ENCODE peak calls at places on chromosome 10, in nine cellular contexts. One of them, this sample, is unnamed.

GRCh38 chr10:86688398-86688921 is 20.1 kb downstream of the LDB3 start:
- DNase-seq in brain microvascular endothelial cell: peak
- DNase-seq in HFF-Myc: no peak
- DNase-seq in HepG2: peak
- DNase-seq in SK-N-SH: peak
- DNase-seq in bronchial epithelial cell: peak
- DNase-seq in mucosa of descending colon: peak
- DNase-seq in right atrium auricular region: peak
- DNase-seq in choroid plexus epithelial cell: peak
- DNase-seq in this sample: peak

GRCh38 chr10:72746606-72747357 is 54.8 kb downstream of the MCU start:
- DNase-seq in SK-N-SH: no peak
- DNase-seq in choroid plexus epithelial cell: no peak
- DNase-seq in HFF-Myc: no peak
- DNase-seq in right atrium auricular region: no peak
- DNase-seq in bronchial epithelial cell: no peak
- DNase-seq in HepG2: no peak
- DNase-seq in brain microvascular endothelial cell: no peak
- DNase-seq in mucosa of descending colon: no peak
- DNase-seq in this sample: no peak

GRCh38 chr10:94803307-94803706 is 40.8 kb downstream of the CYP2C19 start:
- DNase-seq in bronchial epithelial cell: no peak
- DNase-seq in HFF-Myc: no peak
- DNase-seq in choroid plexus epithelial cell: no peak
- DNase-seq in SK-N-SH: no peak
- DNase-seq in right atrium auricular region: no peak
- DNase-seq in HepG2: no peak
- DNase-seq in mucosa of descending colon: no peak
- DNase-seq in brain microvascular endothelial cell: no peak
- DNase-seq in this sample: no peak

GRCh38 chr10:13953371-13953770 is 366.6 kb downstream of the PRPF18 start:
- DNase-seq in HepG2: no peak
- DNase-seq in SK-N-SH: no peak
- DNase-seq in mucosa of descending colon: no peak
- DNase-seq in HFF-Myc: no peak
- DNase-seq in right atrium auricular region: no peak
- DNase-seq in brain microvascular endothelial cell: peak
- DNase-seq in choroid plexus epithelial cell: no peak
- DNase-seq in bronchial epithelial cell: peak
- DNase-seq in this sample: no peak

GRCh38 chr10:26557641-26558014 is 119.5 kb downstream of the APBB1IP start:
- DNase-seq in mucosa of descending colon: no peak
- DNase-seq in choroid plexus epithelial cell: no peak
- DNase-seq in HFF-Myc: no peak
- DNase-seq in HepG2: no peak
- DNase-seq in right atrium auricular region: no peak
- DNase-seq in brain microvascular endothelial cell: peak
- DNase-seq in bronchial epithelial cell: no peak
- DNase-seq in SK-N-SH: no peak
- DNase-seq in this sample: no peak

GRCh38 chr10:109931153-109931552 is 7.8 kb upstream of the XPNPEP1 start:
- DNase-seq in choroid plexus epithelial cell: no peak
- DNase-seq in HepG2: no peak
- DNase-seq in mucosa of descending colon: no peak
- DNase-seq in brain microvascular endothelial cell: no peak
- DNase-seq in bronchial epithelial cell: no peak
- DNase-seq in SK-N-SH: no peak
- DNase-seq in right atrium auricular region: peak
- DNase-seq in HFF-Myc: no peak
- DNase-seq in this sample: no peak

GRCh38 chr10:65570143-65571010 is 1355.5 kb upstream of the LRRTM3 start:
- DNase-seq in brain microvascular endothelial cell: peak
- DNase-seq in HFF-Myc: peak
- DNase-seq in right atrium auricular region: no peak
- DNase-seq in mucosa of descending colon: peak
- DNase-seq in bronchial epithelial cell: peak
- DNase-seq in SK-N-SH: peak
- DNase-seq in HepG2: peak
- DNase-seq in choroid plexus epithelial cell: peak
- DNase-seq in this sample: peak

GRCh38 chr10:67107670-67108069 is 181.8 kb downstream of the LRRTM3 start:
- DNase-seq in HepG2: no peak
- DNase-seq in bronchial epithelial cell: no peak
- DNase-seq in mucosa of descending colon: no peak
- DNase-seq in right atrium auricular region: no peak
- DNase-seq in HFF-Myc: no peak
- DNase-seq in SK-N-SH: no peak
- DNase-seq in brain microvascular endothelial cell: no peak
- DNase-seq in choroid plexus epithelial cell: no peak
- DNase-seq in this sample: no peak

GRCh38 chr10:24097771-24098207 is 111.1 kb upstream of the KIAA1217 start:
- DNase-seq in choroid plexus epithelial cell: no peak
- DNase-seq in mucosa of descending colon: no peak
- DNase-seq in brain microvascular endothelial cell: no peak
- DNase-seq in bronchial epithelial cell: no peak
- DNase-seq in HFF-Myc: no peak
- DNase-seq in right atrium auricular region: no peak
- DNase-seq in HepG2: peak
- DNase-seq in SK-N-SH: no peak
- DNase-seq in this sample: no peak

GRCh38 chr10:110612073-110612472 is 32.1 kb upstream of the RBM20 start:
- DNase-seq in right atrium auricular region: no peak
- DNase-seq in HepG2: no peak
- DNase-seq in bronchial epithelial cell: no peak
- DNase-seq in brain microvascular endothelial cell: no peak
- DNase-seq in SK-N-SH: no peak
- DNase-seq in HFF-Myc: no peak
- DNase-seq in mucosa of descending colon: no peak
- DNase-seq in choroid plexus epithelial cell: no peak
- DNase-seq in this sample: no peak

GRCh38 chr10:68073631-68074403 is 1.3 kb downstream of the HERC4 start:
- DNase-seq in choroid plexus epithelial cell: peak
- DNase-seq in HFF-Myc: no peak
- DNase-seq in SK-N-SH: no peak
- DNase-seq in right atrium auricular region: no peak
- DNase-seq in HepG2: no peak
- DNase-seq in brain microvascular endothelial cell: no peak
- DNase-seq in mucosa of descending colon: no peak
- DNase-seq in bronchial epithelial cell: peak
- DNase-seq in this sample: no peak

DNA sequence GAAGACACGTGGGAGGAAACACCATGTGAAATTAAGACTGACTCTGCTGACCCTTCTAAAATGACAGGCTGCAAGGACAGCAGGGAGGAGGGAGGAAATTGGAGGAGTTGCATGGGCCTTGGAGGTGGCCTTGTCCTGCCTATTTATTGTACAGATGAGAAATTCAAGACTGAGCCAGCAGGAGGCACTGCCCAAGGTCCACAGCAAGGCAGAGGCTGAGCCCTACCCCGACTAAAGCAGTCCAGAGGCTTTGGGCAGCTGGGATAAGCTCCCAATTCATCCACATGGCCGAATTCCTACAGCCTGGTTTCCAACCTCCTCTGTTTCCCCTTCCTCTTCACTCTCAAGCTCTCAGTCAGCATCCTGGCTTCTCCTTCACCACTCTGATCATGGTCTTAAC is 215.9 kb upstream of the ZMIZ1 start:
- DNase-seq in SK-N-SH: no peak
- DNase-seq in right atrium auricular region: no peak
- DNase-seq in HepG2: no peak
- DNase-seq in brain microvascular endothelial cell: no peak
- DNase-seq in choroid plexus epithelial cell: peak
- DNase-seq in bronchial epithelial cell: peak
- DNase-seq in HFF-Myc: no peak
- DNase-seq in mucosa of descending colon: peak
- DNase-seq in this sample: peak
- TF ChIP-seq CTCF in SK-N-SH: peak
- TF ChIP-seq CTCF in right atrium auricular region: no peak
- TF ChIP-seq CTCF in HepG2: peak
- TF ChIP-seq CTCF in brain microvascular endothelial cell: peak
- TF ChIP-seq CTCF in choroid plexus epithelial cell: peak
- TF ChIP-seq CTCF in bronchial epithelial cell: peak
- TF ChIP-seq CTCF in HFF-Myc: peak
- TF ChIP-seq CTCF in mucosa of descending colon: peak
- TF ChIP-seq CTCF in this sample: peak

GRCh38 chr10:103969857-103970627 is 3.1 kb downstream of the SLK start:
- DNase-seq in HepG2: no peak
- DNase-seq in HFF-Myc: no peak
- DNase-seq in bronchial epithelial cell: no peak
- DNase-seq in mucosa of descending colon: no peak
- DNase-seq in brain microvascular endothelial cell: no peak
- DNase-seq in SK-N-SH: no peak
- DNase-seq in choroid plexus epithelial cell: no peak
- DNase-seq in right atrium auricular region: no peak
- DNase-seq in this sample: no peak

GRCh38 chr10:103966671-103967432 is at the start of gene SLK:
- DNase-seq in right atrium auricular region: peak
- DNase-seq in HepG2: peak
- DNase-seq in choroid plexus epithelial cell: peak
- DNase-seq in brain microvascular endothelial cell: peak
- DNase-seq in SK-N-SH: peak
- DNase-seq in mucosa of descending colon: peak
- DNase-seq in bronchial epithelial cell: peak
- DNase-seq in HFF-Myc: no peak
- DNase-seq in this sample: peak

GRCh38 chr10:103967433-103968142 is 648 bp downstream of the SLK start:
- DNase-seq in brain microvascular endothelial cell: no peak
- DNase-seq in HFF-Myc: no peak
- DNase-seq in HepG2: no peak
- DNase-seq in choroid plexus epithelial cell: no peak
- DNase-seq in bronchial epithelial cell: no peak
- DNase-seq in SK-N-SH: peak
- DNase-seq in right atrium auricular region: no peak
- DNase-seq in mucosa of descending colon: peak
- DNase-seq in this sample: peak

GRCh38 chr10:103969436-103969835 is 2.5 kb downstream of the SLK start:
- DNase-seq in choroid plexus epithelial cell: no peak
- DNase-seq in bronchial epithelial cell: no peak
- DNase-seq in brain microvascular endothelial cell: no peak
- DNase-seq in HFF-Myc: no peak
- DNase-seq in mucosa of descending colon: no peak
- DNase-seq in HepG2: no peak
- DNase-seq in right atrium auricular region: no peak
- DNase-seq in SK-N-SH: no peak
- DNase-seq in this sample: no peak

GRCh38 chr10:103968441-103969391 is 1.8 kb downstream of the SLK start:
- DNase-seq in HepG2: no peak
- DNase-seq in HFF-Myc: no peak
- DNase-seq in SK-N-SH: no peak
- DNase-seq in brain microvascular endothelial cell: no peak
- DNase-seq in mucosa of descending colon: no peak
- DNase-seq in right atrium auricular region: no peak
- DNase-seq in bronchial epithelial cell: no peak
- DNase-seq in choroid plexus epithelial cell: no peak
- DNase-seq in this sample: no peak
- H3K4me3 ChIP-seq in HepG2: peak
- H3K4me3 ChIP-seq in HFF-Myc: peak
- H3K4me3 ChIP-seq in SK-N-SH: peak
- H3K4me3 ChIP-seq in brain microvascular endothelial cell: peak
- H3K4me3 ChIP-seq in mucosa of descending colon: peak
- H3K4me3 ChIP-seq in right atrium auricular region: peak
- H3K4me3 ChIP-seq in bronchial epithelial cell: peak
- H3K4me3 ChIP-seq in choroid plexus epithelial cell: peak
- H3K4me3 ChIP-seq in this sample: no peak

GRCh38 chr10:29532256-29532878 is 102.4 kb downstream of the SVIL start:
- DNase-seq in mucosa of descending colon: no peak
- DNase-seq in choroid plexus epithelial cell: no peak
- DNase-seq in bronchial epithelial cell: no peak
- DNase-seq in HFF-Myc: no peak
- DNase-seq in HepG2: no peak
- DNase-seq in right atrium auricular region: no peak
- DNase-seq in SK-N-SH: no peak
- DNase-seq in brain microvascular endothelial cell: no peak
- DNase-seq in this sample: no peak

GRCh38 chr10:29530112-29530976 is 104.4 kb downstream of the SVIL start:
- DNase-seq in right atrium auricular region: no peak
- DNase-seq in mucosa of descending colon: no peak
- DNase-seq in HFF-Myc: no peak
- DNase-seq in brain microvascular endothelial cell: no peak
- DNase-seq in bronchial epithelial cell: no peak
- DNase-seq in choroid plexus epithelial cell: no peak
- DNase-seq in HepG2: no peak
- DNase-seq in SK-N-SH: no peak
- DNase-seq in this sample: no peak

GRCh38 chr10:29525762-29526161 is 109.0 kb downstream of the SVIL start:
- DNase-seq in bronchial epithelial cell: no peak
- DNase-seq in brain microvascular endothelial cell: no peak
- DNase-seq in SK-N-SH: no peak
- DNase-seq in HFF-Myc: no peak
- DNase-seq in choroid plexus epithelial cell: no peak
- DNase-seq in HepG2: no peak
- DNase-seq in mucosa of descending colon: no peak
- DNase-seq in right atrium auricular region: no peak
- DNase-seq in this sample: no peak

GRCh38 chr10:29533046-29533445 is 101.7 kb downstream of the SVIL start:
- DNase-seq in bronchial epithelial cell: no peak
- DNase-seq in HFF-Myc: no peak
- DNase-seq in mucosa of descending colon: no peak
- DNase-seq in choroid plexus epithelial cell: no peak
- DNase-seq in right atrium auricular region: no peak
- DNase-seq in HepG2: no peak
- DNase-seq in brain microvascular endothelial cell: no peak
- DNase-seq in SK-N-SH: no peak
- DNase-seq in this sample: no peak

DNA sequence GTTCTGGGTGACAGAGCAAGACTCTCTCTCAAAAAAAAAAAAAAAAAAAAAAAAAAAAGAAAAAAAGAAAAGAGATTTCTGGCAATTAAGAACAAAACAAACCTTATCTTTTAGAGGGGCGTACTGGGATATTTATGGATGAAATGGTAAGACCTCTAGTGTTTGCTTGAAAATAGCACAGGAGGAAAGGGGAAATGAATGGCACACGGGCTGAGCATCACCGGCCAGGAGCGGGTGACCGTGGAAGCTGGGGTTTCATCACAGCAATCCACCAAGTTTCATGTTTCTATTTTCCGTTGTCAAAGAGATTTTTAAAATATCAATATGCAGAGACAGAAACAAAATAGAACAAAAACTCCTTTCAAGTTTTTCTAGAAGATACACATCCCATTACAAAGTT is 105.6 kb downstream of the SVIL start:
- DNase-seq in HFF-Myc: no peak
- DNase-seq in right atrium auricular region: no peak
- DNase-seq in HepG2: no peak
- DNase-seq in bronchial epithelial cell: no peak
- DNase-seq in choroid plexus epithelial cell: no peak
- DNase-seq in SK-N-SH: no peak
- DNase-seq in brain microvascular endothelial cell: no peak
- DNase-seq in mucosa of descending colon: no peak
- DNase-seq in this sample: no peak
- TF ChIP-seq CTCF in HFF-Myc: no peak
- TF ChIP-seq CTCF in right atrium auricular region: no peak
- TF ChIP-seq CTCF in HepG2: no peak
- TF ChIP-seq CTCF in bronchial epithelial cell: no peak
- TF ChIP-seq CTCF in choroid plexus epithelial cell: peak
- TF ChIP-seq CTCF in SK-N-SH: no peak
- TF ChIP-seq CTCF in brain microvascular endothelial cell: no peak
- TF ChIP-seq CTCF in mucosa of descending colon: no peak
- TF ChIP-seq CTCF in this sample: no peak

DNA sequence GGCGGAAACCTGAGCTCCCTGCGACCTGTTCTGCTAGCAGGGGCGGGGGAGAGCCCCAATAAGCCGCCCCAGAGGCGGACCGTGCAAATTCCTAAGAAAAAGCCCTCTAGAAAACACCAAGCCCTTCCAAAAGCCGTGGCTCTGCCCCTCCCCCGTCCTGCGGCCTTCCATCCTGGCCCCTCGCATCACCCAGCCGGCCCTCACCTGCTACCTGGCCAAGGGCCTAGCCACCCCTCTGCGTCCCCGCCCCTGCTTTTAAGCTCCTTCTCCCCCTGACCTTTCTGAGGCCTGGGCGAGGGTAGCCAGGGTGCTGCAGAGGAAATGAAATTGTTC is 24.9 kb downstream of the SKIDA1 start:
- DNase-seq in SK-N-SH: no peak
- DNase-seq in mucosa of descending colon: no peak
- DNase-seq in bronchial epithelial cell: no peak
- DNase-seq in HepG2: no peak
- DNase-seq in brain microvascular endothelial cell: no peak
- DNase-seq in HFF-Myc: no peak
- DNase-seq in right atrium auricular region: no peak
- DNase-seq in choroid plexus epithelial cell: no peak
- DNase-seq in this sample: no peak
- H3K4me3 ChIP-seq in SK-N-SH: no peak
- H3K4me3 ChIP-seq in mucosa of descending colon: no peak
- H3K4me3 ChIP-seq in bronchial epithelial cell: no peak
- H3K4me3 ChIP-seq in HepG2: no peak
- H3K4me3 ChIP-seq in brain microvascular endothelial cell: peak
- H3K4me3 ChIP-seq in HFF-Myc: no peak
- H3K4me3 ChIP-seq in right atrium auricular region: peak
- H3K4me3 ChIP-seq in choroid plexus epithelial cell: peak
- H3K4me3 ChIP-seq in this sample: no peak

This sample was measured in body of pancreas.